ENCODE peak calls at places on chromosome 20, in nine cellular contexts. One of them, this sample, is unnamed.

GRCh38 chr20:41306061-41306727 is 11.3 kb downstream of the ZHX3 start:
- DNase-seq in ovary: no peak
- DNase-seq in kidney epithelial cell: no peak
- DNase-seq in CD4-positive, CD25-positive, alpha-beta regulatory T cell: no peak
- DNase-seq in CD8-positive, alpha-beta T cell: no peak
- DNase-seq in cardiac muscle cell: no peak
- DNase-seq in tibial artery: no peak
- DNase-seq in breast epithelium: no peak
- DNase-seq in stomach: no peak
- DNase-seq in this sample: no peak

GRCh38 chr20:11401988-11402387 is 515.7 kb upstream of the BTBD3 start:
- DNase-seq in tibial artery: no peak
- DNase-seq in kidney epithelial cell: no peak
- DNase-seq in CD8-positive, alpha-beta T cell: no peak
- DNase-seq in ovary: no peak
- DNase-seq in breast epithelium: no peak
- DNase-seq in CD4-positive, CD25-positive, alpha-beta regulatory T cell: no peak
- DNase-seq in cardiac muscle cell: no peak
- DNase-seq in stomach: no peak
- DNase-seq in this sample: no peak

GRCh38 chr20:54874718-54875117 is 399.3 kb downstream of the DOK5 start:
- DNase-seq in CD8-positive, alpha-beta T cell: no peak
- DNase-seq in cardiac muscle cell: no peak
- DNase-seq in stomach: no peak
- DNase-seq in breast epithelium: no peak
- DNase-seq in tibial artery: no peak
- DNase-seq in kidney epithelial cell: no peak
- DNase-seq in ovary: no peak
- DNase-seq in CD4-positive, CD25-positive, alpha-beta regulatory T cell: no peak
- DNase-seq in this sample: no peak

GRCh38 chr20:50313827-50314226 is 123.2 kb downstream of the CEBPB start:
- DNase-seq in CD8-positive, alpha-beta T cell: no peak
- DNase-seq in tibial artery: peak; percentile 56
- DNase-seq in ovary: no peak
- DNase-seq in stomach: no peak
- DNase-seq in breast epithelium: no peak
- DNase-seq in kidney epithelial cell: no peak
- DNase-seq in cardiac muscle cell: no peak
- DNase-seq in CD4-positive, CD25-positive, alpha-beta regulatory T cell: no peak
- DNase-seq in this sample: no peak

GRCh38 chr20:14913896-14914295 is 576.5 kb upstream of the FLRT3 start:
- DNase-seq in kidney epithelial cell: no peak
- DNase-seq in CD4-positive, CD25-positive, alpha-beta regulatory T cell: no peak
- DNase-seq in stomach: no peak
- DNase-seq in breast epithelium: no peak
- DNase-seq in ovary: no peak
- DNase-seq in tibial artery: no peak
- DNase-seq in cardiac muscle cell: no peak
- DNase-seq in CD8-positive, alpha-beta T cell: no peak
- DNase-seq in this sample: no peak

GRCh38 chr20:44187763-44188709 is 1.0 kb upstream of the JPH2 start:
- DNase-seq in tibial artery: no peak
- DNase-seq in CD8-positive, alpha-beta T cell: no peak
- DNase-seq in CD4-positive, CD25-positive, alpha-beta regulatory T cell: no peak
- DNase-seq in ovary: no peak
- DNase-seq in breast epithelium: no peak
- DNase-seq in stomach: no peak
- DNase-seq in cardiac muscle cell: peak; percentile 24
- DNase-seq in kidney epithelial cell: no peak
- DNase-seq in this sample: no peak

GRCh38 chr20:58693226-58694006 is 816 bp downstream of the NPEPL1 start:
- DNase-seq in CD4-positive, CD25-positive, alpha-beta regulatory T cell: peak; percentile 16
- DNase-seq in ovary: peak; percentile 56
- DNase-seq in tibial artery: peak; percentile 68
- DNase-seq in breast epithelium: no peak
- DNase-seq in kidney epithelial cell: no peak
- DNase-seq in cardiac muscle cell: no peak
- DNase-seq in CD8-positive, alpha-beta T cell: no peak
- DNase-seq in stomach: peak; percentile 26
- DNase-seq in this sample: peak; percentile 35

GRCh38 chr20:10225439-10226080 is 6.9 kb downstream of the SNAP25 start:
- DNase-seq in cardiac muscle cell: peak; percentile 9
- DNase-seq in breast epithelium: no peak
- DNase-seq in tibial artery: no peak
- DNase-seq in stomach: no peak
- DNase-seq in ovary: no peak
- DNase-seq in kidney epithelial cell: no peak
- DNase-seq in CD4-positive, CD25-positive, alpha-beta regulatory T cell: no peak
- DNase-seq in CD8-positive, alpha-beta T cell: no peak
- DNase-seq in this sample: no peak

GRCh38 chr20:50802289-50802688 is 7.4 kb downstream of the BCAS4 start:
- DNase-seq in CD4-positive, CD25-positive, alpha-beta regulatory T cell: no peak
- DNase-seq in breast epithelium: no peak
- DNase-seq in CD8-positive, alpha-beta T cell: no peak
- DNase-seq in kidney epithelial cell: no peak
- DNase-seq in tibial artery: no peak
- DNase-seq in stomach: no peak
- DNase-seq in cardiac muscle cell: no peak
- DNase-seq in ovary: no peak
- DNase-seq in this sample: no peak

GRCh38 chr20:55255016-55255415 is 750.3 kb downstream of the CBLN4 start:
- DNase-seq in CD8-positive, alpha-beta T cell: no peak
- DNase-seq in stomach: no peak
- DNase-seq in kidney epithelial cell: no peak
- DNase-seq in CD4-positive, CD25-positive, alpha-beta regulatory T cell: no peak
- DNase-seq in cardiac muscle cell: no peak
- DNase-seq in tibial artery: no peak
- DNase-seq in ovary: no peak
- DNase-seq in breast epithelium: no peak
- DNase-seq in this sample: no peak

GRCh38 chr20:60050193-60050960 is 92.2 kb downstream of the CDH26 start:
- DNase-seq in stomach: peak; percentile 59
- DNase-seq in CD4-positive, CD25-positive, alpha-beta regulatory T cell: peak; percentile 30
- DNase-seq in breast epithelium: no peak
- DNase-seq in CD8-positive, alpha-beta T cell: no peak
- DNase-seq in cardiac muscle cell: no peak
- DNase-seq in ovary: no peak
- DNase-seq in tibial artery: no peak
- DNase-seq in kidney epithelial cell: no peak
- DNase-seq in this sample: no peak

GRCh38 chr20:17641520-17641964 is 40.5 kb downstream of the RRBP1 start:
- DNase-seq in kidney epithelial cell: no peak
- DNase-seq in cardiac muscle cell: no peak
- DNase-seq in ovary: no peak
- DNase-seq in tibial artery: no peak
- DNase-seq in CD8-positive, alpha-beta T cell: no peak
- DNase-seq in breast epithelium: no peak
- DNase-seq in CD4-positive, CD25-positive, alpha-beta regulatory T cell: no peak
- DNase-seq in stomach: no peak
- DNase-seq in this sample: peak; percentile 16
- H3K36me3 ChIP-seq in kidney epithelial cell: peaks cover 1% of the 10 kb centered on the region
- H3K36me3 ChIP-seq in cardiac muscle cell: peaks cover 7% of the 10 kb centered on the region
- H3K36me3 ChIP-seq in ovary: no peaks in the 10 kb centered on the region
- H3K36me3 ChIP-seq in tibial artery: peaks cover 56% of the 10 kb centered on the region
- H3K36me3 ChIP-seq in CD8-positive, alpha-beta T cell: no peaks in the 10 kb centered on the region
- H3K36me3 ChIP-seq in breast epithelium: no peaks in the 10 kb centered on the region
- H3K36me3 ChIP-seq in CD4-positive, CD25-positive, alpha-beta regulatory T cell: peaks cover 5% of the 10 kb centered on the region
- H3K36me3 ChIP-seq in stomach: peaks cover 42% of the 10 kb centered on the region
- H3K36me3 ChIP-seq in this sample: peaks cover 49% of the 10 kb centered on the region

GRCh38 chr20:32544260-32544722 is 40.8 kb downstream of the NOL4L start:
- DNase-seq in CD4-positive, CD25-positive, alpha-beta regulatory T cell: no peak
- DNase-seq in ovary: no peak
- DNase-seq in tibial artery: no peak
- DNase-seq in cardiac muscle cell: no peak
- DNase-seq in breast epithelium: no peak
- DNase-seq in stomach: no peak
- DNase-seq in CD8-positive, alpha-beta T cell: no peak
- DNase-seq in kidney epithelial cell: no peak
- DNase-seq in this sample: no peak

GRCh38 chr20:32541917-32542615 is 43.1 kb downstream of the NOL4L start:
- DNase-seq in breast epithelium: no peak
- DNase-seq in tibial artery: no peak
- DNase-seq in stomach: no peak
- DNase-seq in cardiac muscle cell: no peak
- DNase-seq in CD8-positive, alpha-beta T cell: no peak
- DNase-seq in kidney epithelial cell: no peak
- DNase-seq in ovary: no peak
- DNase-seq in CD4-positive, CD25-positive, alpha-beta regulatory T cell: no peak
- DNase-seq in this sample: no peak

GRCh38 chr20:32544893-32545840 is 40.0 kb downstream of the NOL4L start:
- DNase-seq in ovary: no peak
- DNase-seq in CD4-positive, CD25-positive, alpha-beta regulatory T cell: no peak
- DNase-seq in breast epithelium: no peak
- DNase-seq in stomach: no peak
- DNase-seq in kidney epithelial cell: no peak
- DNase-seq in CD8-positive, alpha-beta T cell: no peak
- DNase-seq in cardiac muscle cell: no peak
- DNase-seq in tibial artery: no peak
- DNase-seq in this sample: no peak

GRCh38 chr20:32546918-32547752 is 38.0 kb downstream of the NOL4L start:
- DNase-seq in breast epithelium: no peak
- DNase-seq in CD8-positive, alpha-beta T cell: no peak
- DNase-seq in CD4-positive, CD25-positive, alpha-beta regulatory T cell: no peak
- DNase-seq in tibial artery: no peak
- DNase-seq in cardiac muscle cell: no peak
- DNase-seq in ovary: no peak
- DNase-seq in kidney epithelial cell: no peak
- DNase-seq in stomach: no peak
- DNase-seq in this sample: no peak

GRCh38 chr20:32543570-32544259 is 41.4 kb downstream of the NOL4L start:
- DNase-seq in stomach: no peak
- DNase-seq in CD4-positive, CD25-positive, alpha-beta regulatory T cell: no peak
- DNase-seq in breast epithelium: no peak
- DNase-seq in kidney epithelial cell: no peak
- DNase-seq in ovary: no peak
- DNase-seq in cardiac muscle cell: no peak
- DNase-seq in CD8-positive, alpha-beta T cell: no peak
- DNase-seq in tibial artery: no peak
- DNase-seq in this sample: no peak
- H3K27me3 ChIP-seq in stomach: no peaks in the 10 kb centered on the region
- H3K27me3 ChIP-seq in CD4-positive, CD25-positive, alpha-beta regulatory T cell: no peaks in the 10 kb centered on the region
- H3K27me3 ChIP-seq in breast epithelium: no peaks in the 10 kb centered on the region
- H3K27me3 ChIP-seq in kidney epithelial cell: peaks cover 11% of the 10 kb centered on the region
- H3K27me3 ChIP-seq in ovary: no peaks in the 10 kb centered on the region
- H3K27me3 ChIP-seq in cardiac muscle cell: no peaks in the 10 kb centered on the region
- H3K27me3 ChIP-seq in CD8-positive, alpha-beta T cell: no peaks in the 10 kb centered on the region
- H3K27me3 ChIP-seq in tibial artery: peaks cover 39% of the 10 kb centered on the region
- H3K27me3 ChIP-seq in this sample: peaks cover 7% of the 10 kb centered on the region

GRCh38 chr20:17969884-17970409 is 1.1 kb downstream of the MGME1 start:
- DNase-seq in CD8-positive, alpha-beta T cell: no peak
- DNase-seq in stomach: no peak
- DNase-seq in kidney epithelial cell: no peak
- DNase-seq in tibial artery: no peak
- DNase-seq in CD4-positive, CD25-positive, alpha-beta regulatory T cell: peak; percentile 81
- DNase-seq in ovary: no peak
- DNase-seq in cardiac muscle cell: peak; percentile 53
- DNase-seq in breast epithelium: no peak
- DNase-seq in this sample: no peak
- H3K36me3 ChIP-seq in CD8-positive, alpha-beta T cell: no peaks in the 10 kb centered on the region
- H3K36me3 ChIP-seq in stomach: no peaks in the 10 kb centered on the region
- H3K36me3 ChIP-seq in kidney epithelial cell: no peaks in the 10 kb centered on the region
- H3K36me3 ChIP-seq in tibial artery: no peaks in the 10 kb centered on the region
- H3K36me3 ChIP-seq in CD4-positive, CD25-positive, alpha-beta regulatory T cell: no peaks in the 10 kb centered on the region
- H3K36me3 ChIP-seq in ovary: no peaks in the 10 kb centered on the region
- H3K36me3 ChIP-seq in cardiac muscle cell: no peaks in the 10 kb centered on the region
- H3K36me3 ChIP-seq in breast epithelium: no peaks in the 10 kb centered on the region
- H3K36me3 ChIP-seq in this sample: no peaks in the 10 kb centered on the region

DNA sequence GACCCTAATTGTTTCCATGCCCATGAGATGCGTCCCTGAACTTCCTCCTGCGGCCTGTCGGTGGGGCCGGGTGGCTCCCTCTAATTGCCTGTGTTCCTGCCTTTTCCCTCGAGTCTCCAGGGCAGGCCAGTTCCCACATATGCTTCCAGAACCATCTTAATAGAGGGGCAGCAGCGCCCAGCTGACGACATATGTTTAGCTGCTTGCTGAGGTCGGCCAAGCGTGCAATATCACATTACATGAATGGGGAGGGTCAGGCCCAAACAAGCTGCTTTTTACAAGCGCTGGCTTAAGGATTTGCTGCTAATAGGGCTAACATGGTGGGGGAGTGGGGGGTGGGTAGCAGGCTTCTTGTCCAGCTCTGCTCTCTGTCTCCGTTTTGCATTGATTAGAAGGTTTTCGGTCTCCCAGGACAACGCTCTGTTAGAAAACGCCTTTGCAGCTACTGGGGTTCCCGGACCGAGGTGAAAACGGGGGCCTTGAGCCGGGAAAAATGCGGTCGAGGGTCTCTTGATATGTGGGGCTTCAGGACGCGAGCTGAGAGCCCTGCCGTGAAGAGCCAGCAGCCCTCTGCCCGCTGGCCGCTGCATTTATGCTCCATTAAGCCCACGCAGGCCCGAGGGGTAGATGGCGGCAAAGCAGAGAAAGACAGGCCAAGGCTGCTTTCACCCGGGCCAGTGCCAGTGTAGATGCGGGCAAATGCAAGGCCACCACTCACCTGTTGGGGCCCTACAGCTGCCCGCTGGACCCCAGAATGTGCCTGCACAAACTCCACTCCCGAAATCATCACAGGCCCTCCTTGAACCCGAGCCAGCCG is 308.5 kb downstream of the BMP7 start:
- DNase-seq in kidney epithelial cell: no peak
- DNase-seq in stomach: no peak
- DNase-seq in ovary: no peak
- DNase-seq in tibial artery: no peak
- DNase-seq in CD4-positive, CD25-positive, alpha-beta regulatory T cell: no peak
- DNase-seq in cardiac muscle cell: no peak
- DNase-seq in breast epithelium: no peak
- DNase-seq in CD8-positive, alpha-beta T cell: no peak
- DNase-seq in this sample: no peak
- H3K27me3 ChIP-seq in kidney epithelial cell: peaks cover 22% of the 10 kb centered on the region
- H3K27me3 ChIP-seq in stomach: peaks cover 24% of the 10 kb centered on the region
- H3K27me3 ChIP-seq in ovary: no peaks in the 10 kb centered on the region
- H3K27me3 ChIP-seq in tibial artery: peaks cover 36% of the 10 kb centered on the region
- H3K27me3 ChIP-seq in CD4-positive, CD25-positive, alpha-beta regulatory T cell: peaks cover 2% of the 10 kb centered on the region
- H3K27me3 ChIP-seq in cardiac muscle cell: no peaks in the 10 kb centered on the region
- H3K27me3 ChIP-seq in breast epithelium: peaks cover 13% of the 10 kb centered on the region
- H3K27me3 ChIP-seq in CD8-positive, alpha-beta T cell: no peaks in the 10 kb centered on the region
- H3K27me3 ChIP-seq in this sample: peaks cover 96% of the 10 kb centered on the region

DNA sequence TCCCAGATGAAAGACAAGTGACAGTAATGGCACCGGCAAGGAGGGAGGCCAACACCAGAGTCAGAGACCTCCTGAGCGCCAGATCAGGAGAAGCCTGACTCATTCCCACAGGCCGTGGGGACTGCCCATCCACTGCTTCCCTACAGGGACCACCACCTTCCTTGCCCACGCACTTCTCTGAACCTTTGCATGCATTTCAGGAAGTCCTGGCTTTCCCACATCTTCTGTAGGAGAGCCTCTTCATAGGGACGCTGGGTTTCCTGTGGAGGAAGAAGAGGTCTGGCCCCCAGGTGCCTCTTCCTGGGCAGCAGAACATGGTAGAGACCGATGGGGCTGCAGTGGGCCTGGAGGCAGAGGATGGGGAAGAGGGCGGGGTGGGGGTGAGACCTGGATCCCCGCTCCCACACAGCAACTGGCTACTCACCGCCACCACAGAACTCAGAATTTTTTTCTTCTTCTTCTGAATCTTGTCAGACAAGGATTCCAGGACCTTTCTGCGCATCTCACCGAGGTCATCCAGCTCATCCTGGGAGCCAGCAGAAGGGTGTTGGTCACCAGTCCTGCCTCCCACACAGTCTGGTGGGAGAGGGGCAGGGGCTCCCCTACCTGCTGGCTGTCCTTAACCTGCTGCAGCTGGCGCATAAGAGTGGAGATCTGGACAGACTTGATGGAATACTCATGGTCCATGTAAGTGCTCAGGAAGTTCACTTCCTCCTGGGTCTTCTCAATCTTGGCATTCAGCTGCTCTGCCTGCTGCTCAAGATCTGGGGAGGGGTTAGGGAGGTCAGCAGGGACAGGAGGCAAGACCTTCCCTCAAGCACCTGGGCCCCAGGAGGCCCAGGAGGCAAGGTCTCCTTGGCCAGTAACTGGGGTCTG is 13.7 kb downstream of the C20orf96 start:
- DNase-seq in breast epithelium: no peak
- DNase-seq in kidney epithelial cell: no peak
- DNase-seq in tibial artery: no peak
- DNase-seq in CD4-positive, CD25-positive, alpha-beta regulatory T cell: no peak
- DNase-seq in cardiac muscle cell: no peak
- DNase-seq in ovary: no peak
- DNase-seq in CD8-positive, alpha-beta T cell: no peak
- DNase-seq in stomach: no peak
- DNase-seq in this sample: no peak
- H3K36me3 ChIP-seq in breast epithelium: peaks cover 5% of the 10 kb centered on the region
- H3K36me3 ChIP-seq in kidney epithelial cell: no peaks in the 10 kb centered on the region
- H3K36me3 ChIP-seq in tibial artery: peaks cover 52% of the 10 kb centered on the region
- H3K36me3 ChIP-seq in CD4-positive, CD25-positive, alpha-beta regulatory T cell: no peaks in the 10 kb centered on the region
- H3K36me3 ChIP-seq in cardiac muscle cell: peaks cover 23% of the 10 kb centered on the region
- H3K36me3 ChIP-seq in ovary: no peaks in the 10 kb centered on the region
- H3K36me3 ChIP-seq in CD8-positive, alpha-beta T cell: no peaks in the 10 kb centered on the region
- H3K36me3 ChIP-seq in stomach: peaks cover 11% of the 10 kb centered on the region
- H3K36me3 ChIP-seq in this sample: peaks cover 38% of the 10 kb centered on the region

This sample was measured in left ventricle myocardium inferior.